ENCODE peak calls at places on chromosomes 3 and 15, in seven cellular contexts. One of them, this sample, is unnamed.

GRCh38 chr15:62770752-62771151 is 271.8 kb upstream of the TPM1 start:
- DNase-seq in PC-9: peak; percentile 82
- DNase-seq in fibroblast of lung: peak; percentile 97
- DNase-seq in hepatocyte: peak; percentile 51
- DNase-seq in GM23248: peak; percentile 97
- DNase-seq in GM23338: no peak
- DNase-seq in HepG2: no peak
- DNase-seq in this sample: peak; percentile 87

GRCh38 chr3:150925751-150926201 is 20.5 kb upstream of the MINDY4B start:
- DNase-seq in PC-9: no peak
- DNase-seq in fibroblast of lung: peak; percentile 29
- DNase-seq in hepatocyte: peak; percentile 82
- DNase-seq in GM23248: peak; percentile 51
- DNase-seq in GM23338: peak; percentile 96
- DNase-seq in HepG2: peak; percentile 50
- DNase-seq in this sample: peak; percentile 19

GRCh38 chr3:147298511-147298982 is 107.8 kb downstream of the ZIC4 start:
- DNase-seq in PC-9: peak; percentile 64
- DNase-seq in fibroblast of lung: peak; percentile 100
- DNase-seq in hepatocyte: peak; percentile 61
- DNase-seq in GM23248: peak; percentile 99
- DNase-seq in GM23338: peak; percentile 57
- DNase-seq in HepG2: peak; percentile 3
- DNase-seq in this sample: peak; percentile 76

GRCh38 chr15:55999635-56000034 is 6.2 kb upstream of the NEDD4 start:
- DNase-seq in PC-9: peak; percentile 65
- DNase-seq in fibroblast of lung: no peak
- DNase-seq in hepatocyte: no peak
- DNase-seq in GM23248: no peak
- DNase-seq in GM23338: no peak
- DNase-seq in HepG2: no peak
- DNase-seq in this sample: peak; percentile 78

GRCh38 chr3:67863869-67864268 is 209.5 kb upstream of the SUCLG2 start:
- DNase-seq in PC-9: no peak
- DNase-seq in fibroblast of lung: no peak
- DNase-seq in hepatocyte: peak; percentile 30
- DNase-seq in GM23248: peak; percentile 3
- DNase-seq in GM23338: peak; percentile 86
- DNase-seq in HepG2: peak; percentile 32
- DNase-seq in this sample: no peak

GRCh38 chr15:95693917-95694316 is 636.6 kb upstream of the NR2F2 start:
- DNase-seq in PC-9: no peak
- DNase-seq in fibroblast of lung: no peak
- DNase-seq in hepatocyte: no peak
- DNase-seq in GM23248: peak; percentile 42
- DNase-seq in GM23338: no peak
- DNase-seq in HepG2: no peak
- DNase-seq in this sample: no peak

GRCh38 chr3:187019542-187020072 is 89.3 kb downstream of the ST6GAL1 start:
- DNase-seq in PC-9: no peak
- DNase-seq in fibroblast of lung: no peak
- DNase-seq in hepatocyte: no peak
- DNase-seq in GM23248: no peak
- DNase-seq in GM23338: peak; percentile 34
- DNase-seq in HepG2: peak; percentile 9
- DNase-seq in this sample: no peak

GRCh38 chr3:73808862-73809509 is 184.2 kb upstream of the PDZRN3 start:
- DNase-seq in PC-9: no peak
- DNase-seq in fibroblast of lung: peak; percentile 41
- DNase-seq in hepatocyte: no peak
- DNase-seq in GM23248: no peak
- DNase-seq in GM23338: peak; percentile 14
- DNase-seq in HepG2: no peak
- DNase-seq in this sample: peak; percentile 93

GRCh38 chr3:149990423-149990953 is 19.8 kb upstream of the PFN2 start:
- DNase-seq in PC-9: no peak
- DNase-seq in fibroblast of lung: peak; percentile 18
- DNase-seq in hepatocyte: no peak
- DNase-seq in GM23248: no peak
- DNase-seq in GM23338: no peak
- DNase-seq in HepG2: no peak
- DNase-seq in this sample: no peak

GRCh38 chr3:196620228-196620627 is 19.3 kb upstream of the NRROS start:
- DNase-seq in PC-9: peak; percentile 34
- DNase-seq in fibroblast of lung: peak; percentile 56
- DNase-seq in hepatocyte: no peak
- DNase-seq in GM23248: peak; percentile 33
- DNase-seq in GM23338: no peak
- DNase-seq in HepG2: no peak
- DNase-seq in this sample: no peak

GRCh38 chr3:66302288-66302687 is 81.5 kb downstream of the SLC25A26 start:
- DNase-seq in PC-9: no peak
- DNase-seq in fibroblast of lung: no peak
- DNase-seq in hepatocyte: no peak
- DNase-seq in GM23248: peak; percentile 15
- DNase-seq in GM23338: no peak
- DNase-seq in HepG2: no peak
- DNase-seq in this sample: no peak

GRCh38 chr3:128956440-128956839 is 37.4 kb downstream of the CFAP92 start:
- DNase-seq in PC-9: no peak
- DNase-seq in fibroblast of lung: no peak
- DNase-seq in hepatocyte: no peak
- DNase-seq in GM23248: no peak
- DNase-seq in GM23338: no peak
- DNase-seq in HepG2: no peak
- DNase-seq in this sample: no peak

GRCh38 chr3:190242147-190242546 is 80.1 kb downstream of the CLDN1 start:
- DNase-seq in PC-9: no peak
- DNase-seq in fibroblast of lung: no peak
- DNase-seq in hepatocyte: no peak
- DNase-seq in GM23248: no peak
- DNase-seq in GM23338: no peak
- DNase-seq in HepG2: no peak
- DNase-seq in this sample: no peak

GRCh38 chr3:48356419-48356818 is 15.6 kb upstream of the FBXW12 start:
- DNase-seq in PC-9: peak; percentile 61
- DNase-seq in fibroblast of lung: no peak
- DNase-seq in hepatocyte: no peak
- DNase-seq in GM23248: no peak
- DNase-seq in GM23338: no peak
- DNase-seq in HepG2: peak; percentile 38
- DNase-seq in this sample: no peak

GRCh38 chr3:16374047-16375019 is 109.3 kb downstream of the OXNAD1 start:
- DNase-seq in PC-9: no peak
- DNase-seq in fibroblast of lung: no peak
- DNase-seq in hepatocyte: no peak
- DNase-seq in GM23248: no peak
- DNase-seq in GM23338: no peak
- DNase-seq in HepG2: no peak
- DNase-seq in this sample: no peak

GRCh38 chr15:38389924-38390542 is 63.9 kb upstream of the FAM98B start:
- DNase-seq in PC-9: no peak
- DNase-seq in fibroblast of lung: peak; percentile 49
- DNase-seq in hepatocyte: peak; percentile 71
- DNase-seq in GM23248: peak; percentile 55
- DNase-seq in GM23338: peak; percentile 80
- DNase-seq in HepG2: peak; percentile 58
- DNase-seq in this sample: peak; percentile 47

GRCh38 chr15:60358935-60359672 is 38.7 kb downstream of the ANXA2 start:
- DNase-seq in PC-9: no peak
- DNase-seq in fibroblast of lung: peak; percentile 93
- DNase-seq in hepatocyte: no peak
- DNase-seq in GM23248: peak; percentile 80
- DNase-seq in GM23338: no peak
- DNase-seq in HepG2: no peak
- DNase-seq in this sample: no peak

GRCh38 chr3:69294014-69294771 is 91.7 kb downstream of the FRMD4B start:
- DNase-seq in PC-9: peak; percentile 77
- DNase-seq in fibroblast of lung: peak; percentile 63
- DNase-seq in hepatocyte: peak; percentile 43
- DNase-seq in GM23248: peak; percentile 63
- DNase-seq in GM23338: no peak
- DNase-seq in HepG2: no peak
- DNase-seq in this sample: peak; percentile 98

GRCh38 chr3:66140763-66141372 is 79.9 kb upstream of the SLC25A26 start:
- DNase-seq in PC-9: no peak
- DNase-seq in fibroblast of lung: peak; percentile 69
- DNase-seq in hepatocyte: no peak
- DNase-seq in GM23248: peak; percentile 6
- DNase-seq in GM23338: no peak
- DNase-seq in HepG2: no peak
- DNase-seq in this sample: peak; percentile 57

GRCh38 chr3:193805448-193805847 is 212.4 kb downstream of the OPA1 start:
- DNase-seq in PC-9: peak; percentile 95
- DNase-seq in fibroblast of lung: peak; percentile 98
- DNase-seq in hepatocyte: peak; percentile 90
- DNase-seq in GM23248: peak; percentile 62
- DNase-seq in GM23338: no peak
- DNase-seq in HepG2: peak; percentile 63
- DNase-seq in this sample: peak; percentile 96

DNA sequence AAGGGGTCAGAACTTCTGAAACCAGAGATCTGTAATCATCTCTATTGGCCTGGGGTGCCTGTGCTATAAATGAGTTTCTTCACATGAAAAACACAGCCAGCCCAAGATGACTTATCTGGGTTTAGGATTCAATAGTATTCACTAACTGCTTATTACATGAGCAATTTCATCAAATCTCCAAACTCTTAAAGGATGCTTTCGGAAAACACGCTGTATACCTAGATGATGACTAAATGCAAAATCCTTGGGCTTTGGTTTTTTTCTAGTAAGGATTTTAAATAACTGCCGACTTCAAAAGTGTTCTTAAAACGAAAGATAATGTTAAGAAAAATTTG is 18.4 kb downstream of the TMEM43 start:
- DNase-seq in PC-9: no peak
- DNase-seq in fibroblast of lung: peak; percentile 66
- DNase-seq in hepatocyte: no peak
- DNase-seq in GM23248: peak; percentile 90
- DNase-seq in GM23338: no peak
- DNase-seq in HepG2: no peak
- DNase-seq in this sample: no peak
- H3K4me1 ChIP-seq in PC-9: peaks cover 44% of the 10 kb centered on the region
- H3K4me1 ChIP-seq in fibroblast of lung: peaks cover 34% of the 10 kb centered on the region
- H3K4me1 ChIP-seq in hepatocyte: peaks cover 22% of the 10 kb centered on the region
- H3K4me1 ChIP-seq in GM23248: peaks cover 58% of the 10 kb centered on the region
- H3K4me1 ChIP-seq in GM23338: peaks cover 9% of the 10 kb centered on the region
- H3K4me1 ChIP-seq in HepG2: peaks cover 20% of the 10 kb centered on the region
- H3K4me1 ChIP-seq in this sample: peaks cover 40% of the 10 kb centered on the region

GRCh38 chr15:89362203-89363101 is 27.8 kb upstream of the POLG start:
- DNase-seq in PC-9: no peak
- DNase-seq in fibroblast of lung: no peak
- DNase-seq in hepatocyte: no peak
- DNase-seq in GM23248: no peak
- DNase-seq in GM23338: peak; percentile 35
- DNase-seq in HepG2: no peak
- DNase-seq in this sample: no peak
- TF ChIP-seq EZH2 in PC-9: no peak
- TF ChIP-seq EZH2 in fibroblast of lung: peak; percentile 16
- TF ChIP-seq EZH2 in hepatocyte: no peak
- TF ChIP-seq EZH2 in GM23248: no peak
- TF ChIP-seq EZH2 in GM23338: peak; percentile 34
- TF ChIP-seq EZH2 in HepG2: no peak
- TF ChIP-seq EZH2 in this sample: no peak

GRCh38 chr3:126747768-126748167 is 43.7 kb downstream of the CHCHD6 start:
- DNase-seq in PC-9: no peak
- DNase-seq in fibroblast of lung: no peak
- DNase-seq in hepatocyte: no peak
- DNase-seq in GM23248: no peak
- DNase-seq in GM23338: no peak
- DNase-seq in HepG2: no peak
- DNase-seq in this sample: no peak

GRCh38 chr3:126745760-126746394 is 41.8 kb downstream of the CHCHD6 start:
- DNase-seq in PC-9: no peak
- DNase-seq in fibroblast of lung: no peak
- DNase-seq in hepatocyte: no peak
- DNase-seq in GM23248: no peak
- DNase-seq in GM23338: no peak
- DNase-seq in HepG2: no peak
- DNase-seq in this sample: no peak

GRCh38 chr3:126748701-126749546 is 44.9 kb downstream of the CHCHD6 start:
- DNase-seq in PC-9: no peak
- DNase-seq in fibroblast of lung: no peak
- DNase-seq in hepatocyte: no peak
- DNase-seq in GM23248: no peak
- DNase-seq in GM23338: no peak
- DNase-seq in HepG2: no peak
- DNase-seq in this sample: no peak

GRCh38 chr3:126743781-126744180 is 39.7 kb downstream of the CHCHD6 start:
- DNase-seq in PC-9: no peak
- DNase-seq in fibroblast of lung: no peak
- DNase-seq in hepatocyte: no peak
- DNase-seq in GM23248: no peak
- DNase-seq in GM23338: no peak
- DNase-seq in HepG2: no peak
- DNase-seq in this sample: no peak

DNA sequence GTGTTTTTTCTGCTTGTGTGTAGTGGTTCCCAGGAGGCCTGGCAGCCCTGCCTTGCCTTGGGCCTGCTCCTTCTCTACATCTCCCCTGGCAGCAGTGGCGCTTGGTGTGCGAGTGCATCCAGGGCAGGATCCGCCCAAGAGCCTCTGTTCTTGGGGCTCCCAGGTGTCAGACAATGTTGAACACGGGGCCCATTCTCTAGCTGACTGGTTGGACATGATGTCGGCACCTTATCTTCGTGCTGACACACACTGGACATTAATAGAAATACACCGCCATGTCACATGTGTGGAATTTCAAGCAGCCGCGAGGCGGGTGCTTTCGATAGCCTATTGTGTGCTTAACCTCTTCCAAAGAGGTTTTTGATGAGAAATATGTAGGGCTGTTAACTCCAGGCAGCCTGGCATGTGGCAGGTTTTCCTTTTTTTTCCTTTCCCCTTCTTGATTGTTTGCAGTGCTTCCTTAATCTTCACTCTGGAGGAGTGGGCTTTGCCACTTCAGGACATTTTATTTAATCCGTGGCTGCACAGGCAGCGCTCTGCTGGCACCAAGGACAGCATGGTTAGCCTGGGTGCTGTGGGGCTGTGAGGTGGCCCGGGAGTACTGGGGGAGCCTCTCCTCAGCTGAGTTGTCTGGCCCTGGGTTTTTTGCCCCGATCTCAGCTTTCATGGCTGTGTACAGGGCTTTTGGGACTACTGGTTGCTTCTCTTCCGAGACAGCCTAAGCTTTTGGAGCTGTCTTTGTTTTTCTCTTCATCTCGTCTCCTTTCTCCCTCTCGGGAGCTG is 42.5 kb downstream of the CHCHD6 start:
- DNase-seq in PC-9: no peak
- DNase-seq in fibroblast of lung: peak; percentile 84
- DNase-seq in hepatocyte: peak; percentile 60
- DNase-seq in GM23248: peak; percentile 10
- DNase-seq in GM23338: no peak
- DNase-seq in HepG2: peak; percentile 84
- DNase-seq in this sample: peak; percentile 8
- H3K4me3 ChIP-seq in PC-9: no peak overlapping the region
- H3K4me3 ChIP-seq in fibroblast of lung: no peak overlapping the region
- H3K4me3 ChIP-seq in hepatocyte: no peak overlapping the region
- H3K4me3 ChIP-seq in GM23248: no peak overlapping the region
- H3K4me3 ChIP-seq in GM23338: no peak overlapping the region
- H3K4me3 ChIP-seq in HepG2: no peak overlapping the region
- H3K4me3 ChIP-seq in this sample: no peak overlapping the region

GRCh38 chr15:98653686-98654085 is 5.3 kb downstream of the IGF1R start:
- DNase-seq in PC-9: no peak
- DNase-seq in fibroblast of lung: no peak
- DNase-seq in hepatocyte: no peak
- DNase-seq in GM23248: peak; percentile 57
- DNase-seq in GM23338: no peak
- DNase-seq in HepG2: no peak
- DNase-seq in this sample: no peak
- H3K4me1 ChIP-seq in PC-9: peaks cover 33% of the 10 kb centered on the region
- H3K4me1 ChIP-seq in fibroblast of lung: peaks cover 6% of the 10 kb centered on the region
- H3K4me1 ChIP-seq in hepatocyte: peaks cover 29% of the 10 kb centered on the region
- H3K4me1 ChIP-seq in GM23248: peaks cover 57% of the 10 kb centered on the region
- H3K4me1 ChIP-seq in GM23338: peaks cover 57% of the 10 kb centered on the region
- H3K4me1 ChIP-seq in HepG2: peaks cover 70% of the 10 kb centered on the region
- H3K4me1 ChIP-seq in this sample: peaks cover 53% of the 10 kb centered on the region